ENCODE peak calls at places on chromosomes 11 and 22, in ten cellular contexts. O, A, C, W, S, L, K, D, P and B are unnamed samples. For H3K4me1, the result is how much of the 10 kb centered on the place peaks cover.

GRCh38 chr11:102986815-102987214 is 31.3 kb upstream of the MMP13 start:
- DNase-seq in O (no peak), A (no peak), P (no peak), W (no peak), D (no peak), S (no peak), K (no peak), C (no peak), L (no peak), B (no peak)

GRCh38 chr22:43823353-43823908 is 11.3 kb upstream of the EFCAB6 start:
- DNase-seq in L (peak), S (peak), K (no peak), P (peak), A (peak), C (no peak), W (no peak), D (no peak), O (no peak), B (peak)

GRCh38 chr22:22884888-22885840 is 2.5 kb upstream of the IGLL5 start:
- DNase-seq in L (no peak), P (no peak), K (no peak), C (peak), W (no peak), A (no peak), S (peak), D (no peak), O (no peak), B (no peak)

GRCh38 chr11:3642071-3642951 is 519 bp upstream of the ART5 start:
- DNase-seq in S (peak), C (peak), O (no peak), P (peak), K (peak), W (peak), D (peak), A (peak), L (peak), B (peak)

GRCh38 chr22:49969751-49970527 is 9.4 kb downstream of the PIM3 start:
- DNase-seq in D (peak), K (no peak), W (no peak), O (no peak), C (no peak), S (peak), A (peak), L (peak), P (no peak), B (peak)

GRCh38 chr11:70064011-70064725 is 13.9 kb upstream of the ANO1 start:
- DNase-seq in D (no peak), L (no peak), S (no peak), W (no peak), A (no peak), O (no peak), K (no peak), P (no peak), C (peak), B (no peak)

GRCh38 chr11:72263363-72263762 is 19.4 kb upstream of the PHOX2A start:
- DNase-seq in D (no peak), S (no peak), O (no peak), K (no peak), P (no peak), L (no peak), C (no peak), W (peak), A (no peak), B (no peak)

GRCh38 chr11:33147559-33147958 is 13.7 kb downstream of the CSTF3 start:
- DNase-seq in P (no peak), K (no peak), A (no peak), C (no peak), L (no peak), W (no peak), O (no peak), S (no peak), D (no peak), B (no peak)

GRCh38 chr11:11422291-11423128 is 69.5 kb upstream of the CSNK2A3 start:
- DNase-seq in A (no peak), O (no peak), P (no peak), S (no peak), L (no peak), W (no peak), C (no peak), K (no peak), D (no peak), B (no peak)

GRCh38 chr11:73426184-73426845 is 50.1 kb downstream of the RELT start:
- DNase-seq in P (no peak), O (no peak), A (no peak), S (no peak), K (no peak), D (no peak), L (no peak), W (peak), C (no peak), B (no peak)

GRCh38 chr11:27209562-27210005 is 153.4 kb downstream of the CCDC34 start:
- DNase-seq in W (peak), A (no peak), O (no peak), C (peak), P (no peak), S (no peak), K (no peak), L (no peak), D (peak), B (peak)

GRCh38 chr11:76339217-76339616 is 41.7 kb downstream of the THAP12 start:
- DNase-seq in S (peak), P (peak), K (no peak), W (peak), L (peak), D (peak), O (no peak), A (peak), C (peak), B (peak)

GRCh38 chr11:128457874-128458273 is 129.5 kb downstream of the ETS1 start:
- DNase-seq in O (no peak), C (no peak), S (no peak), D (no peak), W (no peak), P (no peak), L (no peak), A (no peak), K (no peak), B (no peak)

GRCh38 chr11:61764606-61765260 is 12.3 kb downstream of the MYRF start:
- DNase-seq in K (no peak), W (peak), P (no peak), A (no peak), S (no peak), O (no peak), C (no peak), L (no peak), D (no peak), B (peak)

GRCh38 chr11:102994101-102994500 is 38.6 kb upstream of the MMP13 start:
- DNase-seq in K (no peak), A (no peak), P (no peak), O (no peak), D (no peak), W (no peak), L (no peak), C (no peak), S (no peak), B (no peak)

GRCh38 chr11:116357769-116358544 is 414.8 kb downstream of the BUD13 start:
- DNase-seq in K (peak), O (no peak), P (no peak), A (peak), D (peak), C (no peak), W (peak), L (no peak), S (no peak), B (no peak)

GRCh38 chr11:2929511-2929879 is 275 bp upstream of the PHLDA2 start:
- DNase-seq in O (no peak), P (peak), L (peak), D (peak), C (no peak), K (no peak), S (peak), W (peak), A (peak), B (peak)

GRCh38 chr11:1306186-1307162 is 3.0 kb downstream of the TOLLIP start:
- DNase-seq in P (no peak), O (no peak), D (no peak), W (no peak), A (no peak), L (no peak), S (no peak), C (no peak), K (no peak), B (no peak)
- H3K4me3 ChIP-seq in P (no peak), O (no peak), D (no peak), W (no peak), A (no peak), L (no peak), S (peak), C (no peak), K (no peak), B (no peak)

GRCh38 chr11:66866007-66866406 is 9.1 kb downstream of the LRFN4 start:
- DNase-seq in D (no peak), L (no peak), A (no peak), C (no peak), K (no peak), W (no peak), S (no peak), P (no peak), O (no peak), B (no peak)

GRCh38 chr11:66863428-66864125 is 6.7 kb downstream of the LRFN4 start:
- DNase-seq in L (no peak), C (no peak), P (no peak), O (no peak), W (no peak), A (no peak), D (no peak), S (peak), K (no peak), B (no peak)

GRCh38 chr11:66864924-66865697 is 8.2 kb downstream of the LRFN4 start:
- DNase-seq in S (no peak), L (no peak), O (no peak), D (no peak), A (no peak), W (no peak), C (no peak), K (no peak), P (no peak), B (no peak)

GRCh38 chr11:66862559-66863037 is 5.7 kb downstream of the LRFN4 start:
- DNase-seq in O (no peak), L (no peak), K (no peak), D (no peak), S (peak), C (no peak), P (no peak), A (no peak), W (no peak), B (no peak)

DNA sequence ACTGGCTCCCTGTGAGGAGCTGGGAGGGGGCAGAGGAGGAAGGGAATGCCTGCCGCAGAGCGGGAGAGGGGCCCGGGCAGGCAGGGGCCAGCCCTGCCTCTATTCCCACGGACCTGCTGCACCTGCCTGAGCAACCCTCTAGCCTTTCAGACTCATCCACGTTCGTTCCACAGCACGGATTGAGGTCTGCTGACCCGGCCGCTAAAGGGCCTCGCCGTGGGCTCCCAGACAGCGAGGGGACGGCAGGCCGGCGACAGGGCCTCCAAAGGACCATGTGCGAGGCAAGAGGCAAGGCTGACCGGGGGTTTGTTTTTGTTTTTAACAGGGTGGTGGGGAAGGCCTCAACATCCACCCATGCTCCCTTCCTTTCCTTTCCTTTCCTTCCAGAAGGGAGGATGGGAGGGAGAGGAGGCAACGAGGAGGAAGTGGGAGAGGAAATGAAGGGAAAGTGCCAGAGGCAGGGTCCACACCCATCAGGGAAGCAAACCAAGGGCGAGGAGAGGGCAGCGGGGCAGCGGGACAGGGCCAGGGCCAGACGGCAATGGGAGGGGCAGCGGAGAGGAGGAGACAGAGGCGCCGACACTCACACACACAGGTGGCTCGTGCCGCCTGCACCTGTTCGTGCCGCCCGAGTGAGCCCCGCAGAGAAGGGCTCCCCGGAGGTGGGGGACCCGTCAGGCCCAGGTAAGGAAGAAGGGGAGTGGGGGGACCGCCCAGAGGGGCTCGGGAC is 7.5 kb downstream of the LRFN4 start:
- DNase-seq in S (peak), P (no peak), C (no peak), K (no peak), D (no peak), A (no peak), O (no peak), L (no peak), W (no peak), B (no peak)
- H3K27ac ChIP-seq in S (no peak), P (no peak), C (no peak), K (no peak), D (no peak), A (no peak), O (no peak), L (no peak), W (no peak), B (no peak)

GRCh38 chr11:79906189-79906588 is 465.4 kb upstream of the TENM4 start:
- DNase-seq in P (no peak), L (peak), D (no peak), C (no peak), S (no peak), K (no peak), A (no peak), W (no peak), O (no peak), B (no peak)
- H3K4me1 ChIP-seq in P (under half), L (under half), D (under half), C (under half), S (under half), K (under half), A (under half), W (under half), O (under half), B (under half)

GRCh38 chr11:86476109-86476861 is 101.6 kb downstream of the CCDC81 start:
- DNase-seq in L (no peak), A (no peak), W (peak), C (no peak), D (no peak), K (no peak), S (no peak), P (no peak), O (no peak), B (peak)
- H3K4me3 ChIP-seq in L (no peak), A (no peak), W (no peak), C (no peak), D (no peak), K (no peak), S (no peak), P (no peak), O (no peak), B (no peak)

DNA sequence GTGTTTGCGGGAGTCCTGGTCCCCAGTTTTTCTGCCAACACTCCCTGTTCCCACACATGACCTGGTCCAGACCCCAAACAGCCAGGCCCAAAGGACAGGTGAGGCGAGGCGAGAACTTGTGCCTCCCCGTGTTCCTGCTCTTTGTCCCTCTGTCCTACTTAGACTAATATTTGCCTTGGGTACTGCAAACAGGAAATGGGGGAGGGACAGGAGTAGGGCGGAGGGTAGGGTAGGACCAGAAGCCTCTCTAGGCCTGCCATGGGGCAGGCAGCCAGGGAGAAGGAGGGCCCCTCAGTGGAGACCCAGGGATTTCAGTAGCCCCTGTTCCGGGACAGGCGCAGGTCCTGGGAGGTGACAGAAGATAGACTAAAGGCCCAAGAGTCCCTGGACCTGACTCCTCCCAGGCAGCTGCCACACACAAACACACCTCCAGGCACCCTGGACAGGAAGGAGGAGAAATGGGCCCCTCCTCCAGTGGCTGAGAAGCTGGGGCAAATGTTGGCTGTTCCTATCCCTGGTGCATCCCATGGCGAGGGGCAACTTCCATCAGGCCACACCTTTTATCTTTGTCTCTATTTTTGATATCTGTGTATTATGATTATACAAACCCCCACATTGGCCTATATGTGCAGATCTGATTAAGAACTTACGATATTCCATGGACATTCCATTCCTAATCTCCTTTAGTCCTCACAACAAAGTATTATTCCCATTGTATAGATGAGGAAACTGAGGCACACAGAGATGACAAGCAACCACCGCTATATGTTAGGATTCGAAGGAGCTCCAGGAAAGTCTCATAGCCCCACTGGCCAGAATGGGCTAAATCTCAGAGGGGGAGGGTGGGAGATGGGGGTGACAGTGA is 626 bp upstream of the F2 start:
- DNase-seq in S (no peak), D (no peak), W (peak), L (peak), K (no peak), O (no peak), C (no peak), P (no peak), A (no peak), B (no peak)
- H3K27ac ChIP-seq in S (no peak), D (no peak), W (no peak), L (no peak), K (no peak), O (no peak), C (no peak), P (no peak), A (no peak), B (no peak)

DNA sequence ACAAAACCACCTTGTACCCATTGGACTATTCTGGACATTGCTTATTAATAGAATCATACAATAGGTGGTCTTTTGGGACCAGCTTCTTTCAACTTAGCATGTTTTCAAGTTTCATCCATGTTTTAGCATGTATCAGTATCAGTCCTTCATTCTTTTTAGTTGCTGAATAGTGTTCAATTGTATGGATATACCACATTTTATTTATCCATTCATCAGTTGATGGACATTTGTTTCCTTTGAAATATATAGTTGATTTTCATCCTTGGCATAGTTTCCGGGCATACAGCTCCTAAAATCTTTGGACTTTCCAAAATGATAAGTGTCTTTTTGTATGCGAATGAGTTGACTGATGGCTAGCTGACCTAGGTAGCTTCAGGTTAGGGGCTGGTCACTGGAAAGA is 12.2 kb downstream of the PPP6R3 start:
- DNase-seq in P (no peak), W (no peak), D (no peak), O (no peak), S (no peak), A (no peak), C (no peak), L (no peak), K (no peak), B (no peak)
- H3K4me1 ChIP-seq in P (under half), W (under half), D (under half), O (under half), S (under half), A (half or more), C (under half), L (half or more), K (under half), B (under half)

GRCh38 chr22:39994566-39995345 is at the start of gene FAM83F:
- DNase-seq in O (no peak), P (no peak), C (no peak), L (peak), K (no peak), S (peak), A (peak), W (peak), D (no peak), B (peak)
- H3K4me3 ChIP-seq in O (no peak), P (no peak), C (no peak), L (peak), K (no peak), S (peak), A (peak), W (no peak), D (no peak), B (no peak)

DNA sequence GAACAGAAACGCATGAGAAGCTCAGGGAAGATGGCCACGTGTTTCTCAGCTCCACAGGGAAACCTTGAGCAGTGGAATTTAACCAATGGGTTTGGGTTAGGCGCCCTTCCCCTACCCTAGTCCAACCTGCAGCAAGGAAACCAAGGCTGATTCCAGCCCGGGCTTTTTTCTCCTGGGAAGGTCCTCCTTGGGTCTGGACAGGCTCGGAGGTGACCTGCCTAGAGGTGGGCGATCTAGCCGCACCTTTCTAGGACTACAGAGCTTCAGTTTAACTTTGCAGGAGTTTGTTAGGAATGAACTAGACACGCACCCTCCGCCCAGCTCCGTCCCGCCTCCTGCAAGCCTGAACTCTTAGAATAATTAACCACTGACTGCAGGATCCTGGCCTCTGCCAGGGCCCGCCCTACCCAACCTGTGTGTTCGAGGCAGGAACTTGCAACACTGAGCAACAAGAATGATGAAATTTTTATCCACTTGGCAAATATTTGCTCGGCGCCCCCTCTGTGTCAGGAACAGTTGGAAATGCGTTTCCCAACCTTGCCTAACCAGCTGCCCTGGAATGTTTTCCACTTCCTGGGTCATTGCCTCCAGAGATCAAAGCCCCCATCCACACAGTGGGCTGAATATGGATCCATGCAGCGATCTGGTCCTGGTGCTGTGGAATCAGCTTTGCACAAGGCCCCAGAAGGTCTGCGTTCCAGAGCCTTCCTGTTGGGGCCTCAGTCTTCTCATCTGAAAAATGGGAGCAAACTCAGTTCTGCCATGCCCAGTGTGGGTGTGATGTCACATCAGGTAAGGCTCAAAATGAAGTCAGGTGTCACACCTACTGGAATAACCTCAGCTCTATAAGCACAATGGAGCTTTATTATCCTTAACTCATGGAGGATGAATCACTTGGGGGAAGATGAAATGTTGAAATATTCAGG is 13.3 kb downstream of the MPST start:
- DNase-seq in K (no peak), P (peak), A (peak), S (peak), L (peak), D (no peak), O (no peak), C (peak), W (peak), B (no peak)
- H3K27ac ChIP-seq in K (no peak), P (no peak), A (peak), S (peak), L (peak), D (no peak), O (no peak), C (no peak), W (no peak), B (no peak)